ENCODE peak calls at places on chromosomes 2 and 18, in five cellular contexts. One of them, this sample, is unnamed.

GRCh38 chr2:40690525-40690924 is 238.6 kb upstream of the SLC8A1 start:
- DNase-seq in hepatocyte: no peak
- DNase-seq in tibial nerve: no peak
- DNase-seq in CD8-positive, alpha-beta memory T cell: no peak
- DNase-seq in neural progenitor cell: no peak
- DNase-seq in this sample: no peak

GRCh38 chr2:27428213-27428977 is at the start of gene NRBP1:
- DNase-seq in hepatocyte: peak; percentile 97
- DNase-seq in tibial nerve: peak; percentile 83
- DNase-seq in CD8-positive, alpha-beta memory T cell: peak; percentile 83
- DNase-seq in neural progenitor cell: peak; percentile 98
- DNase-seq in this sample: peak; percentile 95

GRCh38 chr2:53952519-53952918 is 18.3 kb downstream of the PSME4 start:
- DNase-seq in hepatocyte: no peak
- DNase-seq in tibial nerve: no peak
- DNase-seq in CD8-positive, alpha-beta memory T cell: no peak
- DNase-seq in neural progenitor cell: peak; percentile 12
- DNase-seq in this sample: no peak

GRCh38 chr2:192091480-192091879 is 103.3 kb downstream of the TMEFF2 start:
- DNase-seq in hepatocyte: no peak
- DNase-seq in tibial nerve: no peak
- DNase-seq in CD8-positive, alpha-beta memory T cell: no peak
- DNase-seq in neural progenitor cell: no peak
- DNase-seq in this sample: no peak

GRCh38 chr18:50306944-50307343 is 19.5 kb upstream of the CXXC1 start:
- DNase-seq in hepatocyte: no peak
- DNase-seq in tibial nerve: no peak
- DNase-seq in CD8-positive, alpha-beta memory T cell: no peak
- DNase-seq in neural progenitor cell: peak; percentile 24
- DNase-seq in this sample: no peak

GRCh38 chr2:55425449-55425848 is 5.8 kb upstream of the CCDC88A start:
- DNase-seq in hepatocyte: peak; percentile 26
- DNase-seq in tibial nerve: no peak
- DNase-seq in CD8-positive, alpha-beta memory T cell: no peak
- DNase-seq in neural progenitor cell: no peak
- DNase-seq in this sample: no peak

GRCh38 chr2:207747653-207748560 is 21.8 kb downstream of the FZD5 start:
- DNase-seq in hepatocyte: peak; percentile 51
- DNase-seq in tibial nerve: no peak
- DNase-seq in CD8-positive, alpha-beta memory T cell: no peak
- DNase-seq in neural progenitor cell: no peak
- DNase-seq in this sample: peak; percentile 85

GRCh38 chr2:108092886-108093285 is 106.6 kb downstream of the SLC5A7 start:
- DNase-seq in hepatocyte: no peak
- DNase-seq in tibial nerve: no peak
- DNase-seq in CD8-positive, alpha-beta memory T cell: no peak
- DNase-seq in neural progenitor cell: no peak
- DNase-seq in this sample: no peak

GRCh38 chr2:151757861-151758260 is 23.6 kb upstream of the NEB start:
- DNase-seq in hepatocyte: no peak
- DNase-seq in tibial nerve: no peak
- DNase-seq in CD8-positive, alpha-beta memory T cell: no peak
- DNase-seq in neural progenitor cell: no peak
- DNase-seq in this sample: no peak

GRCh38 chr2:239075918-239076727 is 228.2 kb downstream of the TWIST2 start:
- DNase-seq in hepatocyte: no peak
- DNase-seq in tibial nerve: no peak
- DNase-seq in CD8-positive, alpha-beta memory T cell: no peak
- DNase-seq in neural progenitor cell: no peak
- DNase-seq in this sample: peak; percentile 10

GRCh38 chr2:180017764-180018163 is 10.7 kb upstream of the CWC22 start:
- DNase-seq in hepatocyte: no peak
- DNase-seq in tibial nerve: peak; percentile 57
- DNase-seq in CD8-positive, alpha-beta memory T cell: no peak
- DNase-seq in neural progenitor cell: no peak
- DNase-seq in this sample: peak; percentile 64

GRCh38 chr2:112183327-112184025 is 45.3 kb downstream of the FBLN7 start:
- DNase-seq in hepatocyte: no peak
- DNase-seq in tibial nerve: no peak
- DNase-seq in CD8-positive, alpha-beta memory T cell: no peak
- DNase-seq in neural progenitor cell: no peak
- DNase-seq in this sample: no peak
- H3K36me3 ChIP-seq in hepatocyte: no peaks in the 10 kb centered on the region
- H3K36me3 ChIP-seq in tibial nerve: no peaks in the 10 kb centered on the region
- H3K36me3 ChIP-seq in CD8-positive, alpha-beta memory T cell: no peaks in the 10 kb centered on the region
- H3K36me3 ChIP-seq in neural progenitor cell: no peaks in the 10 kb centered on the region
- H3K36me3 ChIP-seq in this sample: no peaks in the 10 kb centered on the region

GRCh38 chr2:6846967-6847695 is 18.6 kb downstream of the CMPK2 start:
- DNase-seq in hepatocyte: no peak
- DNase-seq in tibial nerve: no peak
- DNase-seq in CD8-positive, alpha-beta memory T cell: no peak
- DNase-seq in neural progenitor cell: no peak
- DNase-seq in this sample: no peak
- H3K9me3 ChIP-seq in hepatocyte: peaks cover 25% of the 10 kb centered on the region
- H3K9me3 ChIP-seq in tibial nerve: peaks cover 51% of the 10 kb centered on the region
- H3K9me3 ChIP-seq in CD8-positive, alpha-beta memory T cell: peaks cover 45% of the 10 kb centered on the region
- H3K9me3 ChIP-seq in neural progenitor cell: peaks cover 12% of the 10 kb centered on the region
- H3K9me3 ChIP-seq in this sample: peaks cover 12% of the 10 kb centered on the region

GRCh38 chr18:3159830-3160229 is 59.9 kb downstream of the MYOM1 start:
- DNase-seq in hepatocyte: no peak
- DNase-seq in tibial nerve: no peak
- DNase-seq in CD8-positive, alpha-beta memory T cell: no peak
- DNase-seq in neural progenitor cell: no peak
- DNase-seq in this sample: no peak
- H3K27ac ChIP-seq in hepatocyte: no peak overlapping the region
- H3K27ac ChIP-seq in tibial nerve: no peak overlapping the region
- H3K27ac ChIP-seq in CD8-positive, alpha-beta memory T cell: no peak overlapping the region
- H3K27ac ChIP-seq in neural progenitor cell: no peak overlapping the region
- H3K27ac ChIP-seq in this sample: no peak overlapping the region

DNA sequence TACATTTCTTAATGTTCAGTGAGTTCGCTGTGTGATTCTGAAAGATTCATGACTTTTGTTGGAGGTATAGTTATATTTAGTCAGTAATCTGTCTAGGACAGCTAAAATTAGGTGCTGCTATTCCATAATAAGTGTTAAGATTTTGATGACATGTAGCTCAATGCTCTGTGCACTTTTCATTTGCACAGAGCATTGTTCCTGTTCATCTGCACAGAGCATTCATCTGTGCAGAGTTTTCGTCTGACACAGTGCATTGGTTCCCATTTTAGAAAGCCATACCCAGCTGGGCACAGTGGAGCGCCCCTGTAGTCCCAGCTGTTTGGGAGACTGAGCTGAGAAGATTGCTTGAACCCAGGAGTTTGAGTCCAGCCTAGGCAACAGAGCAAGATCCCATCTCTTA is 8.6 kb downstream of the POLI start:
- DNase-seq in hepatocyte: no peak
- DNase-seq in tibial nerve: no peak
- DNase-seq in CD8-positive, alpha-beta memory T cell: no peak
- DNase-seq in neural progenitor cell: no peak
- DNase-seq in this sample: no peak
- H3K36me3 ChIP-seq in hepatocyte: no peaks in the 10 kb centered on the region
- H3K36me3 ChIP-seq in tibial nerve: peaks cover 3% of the 10 kb centered on the region
- H3K36me3 ChIP-seq in CD8-positive, alpha-beta memory T cell: peaks cover 7% of the 10 kb centered on the region
- H3K36me3 ChIP-seq in neural progenitor cell: peaks cover 45% of the 10 kb centered on the region
- H3K36me3 ChIP-seq in this sample: peaks cover 8% of the 10 kb centered on the region

GRCh38 chr2:82748653-82749052 is 1710.4 kb downstream of the SUCLG1 start:
- DNase-seq in hepatocyte: no peak
- DNase-seq in tibial nerve: no peak
- DNase-seq in CD8-positive, alpha-beta memory T cell: no peak
- DNase-seq in neural progenitor cell: no peak
- DNase-seq in this sample: no peak
- H3K9me3 ChIP-seq in hepatocyte: no peaks in the 10 kb centered on the region
- H3K9me3 ChIP-seq in tibial nerve: peaks cover 13% of the 10 kb centered on the region
- H3K9me3 ChIP-seq in CD8-positive, alpha-beta memory T cell: no peaks in the 10 kb centered on the region
- H3K9me3 ChIP-seq in neural progenitor cell: no peaks in the 10 kb centered on the region
- H3K9me3 ChIP-seq in this sample: peaks cover 7% of the 10 kb centered on the region